ENCODE peak calls at places on chromosomes 4 and X, in five cellular contexts. One of them, this sample, is unnamed.

GRCh38 chr4:125317526-125317880 is 2.7 kb downstream of the FAT4 start:
- DNase-seq in body of pancreas: peak; percentile 13
- DNase-seq in H9: peak; percentile 72
- DNase-seq in mesenchymal stem cell: peak; percentile 63
- DNase-seq in heart right ventricle: peak; percentile 43
- DNase-seq in this sample: no peak

GRCh38 chrX:19814240-19814639 is 73.2 kb downstream of the SH3KBP1 start:
- DNase-seq in body of pancreas: peak; percentile 27
- DNase-seq in H9: peak; percentile 68
- DNase-seq in mesenchymal stem cell: no peak
- DNase-seq in heart right ventricle: no peak
- DNase-seq in this sample: peak; percentile 33

GRCh38 chr4:135418353-135418752 is 1216.8 kb upstream of the PABPC4L start:
- DNase-seq in body of pancreas: no peak
- DNase-seq in H9: peak; percentile 32
- DNase-seq in mesenchymal stem cell: peak; percentile 15
- DNase-seq in heart right ventricle: no peak
- DNase-seq in this sample: peak; percentile 30

GRCh38 chr4:95248713-95249401 is 299.9 kb downstream of the UNC5C start:
- DNase-seq in body of pancreas: no peak
- DNase-seq in H9: no peak
- DNase-seq in mesenchymal stem cell: no peak
- DNase-seq in heart right ventricle: no peak
- DNase-seq in this sample: no peak

GRCh38 chrX:72139538-72139937 is 7.8 kb upstream of the RTL5 start:
- DNase-seq in body of pancreas: no peak
- DNase-seq in H9: no peak
- DNase-seq in mesenchymal stem cell: no peak
- DNase-seq in heart right ventricle: no peak
- DNase-seq in this sample: no peak

GRCh38 chr4:123579961-123580360 is 183.4 kb downstream of the SPRY1 start:
- DNase-seq in body of pancreas: no peak
- DNase-seq in H9: no peak
- DNase-seq in mesenchymal stem cell: no peak
- DNase-seq in heart right ventricle: no peak
- DNase-seq in this sample: no peak

GRCh38 chr4:76199664-76200211 is 13.9 kb downstream of the SCARB2 start:
- DNase-seq in body of pancreas: peak; percentile 77
- DNase-seq in H9: peak; percentile 33
- DNase-seq in mesenchymal stem cell: peak; percentile 34
- DNase-seq in heart right ventricle: no peak
- DNase-seq in this sample: no peak

GRCh38 chrX:65723706-65724105 is 56.3 kb downstream of the MSN start:
- DNase-seq in body of pancreas: no peak
- DNase-seq in H9: no peak
- DNase-seq in mesenchymal stem cell: peak; percentile 61
- DNase-seq in heart right ventricle: no peak
- DNase-seq in this sample: no peak

GRCh38 chr4:108193891-108194672 is 25.4 kb upstream of the LEF1 start:
- DNase-seq in body of pancreas: no peak
- DNase-seq in H9: peak; percentile 41
- DNase-seq in mesenchymal stem cell: peak; percentile 20
- DNase-seq in heart right ventricle: no peak
- DNase-seq in this sample: no peak

DNA sequence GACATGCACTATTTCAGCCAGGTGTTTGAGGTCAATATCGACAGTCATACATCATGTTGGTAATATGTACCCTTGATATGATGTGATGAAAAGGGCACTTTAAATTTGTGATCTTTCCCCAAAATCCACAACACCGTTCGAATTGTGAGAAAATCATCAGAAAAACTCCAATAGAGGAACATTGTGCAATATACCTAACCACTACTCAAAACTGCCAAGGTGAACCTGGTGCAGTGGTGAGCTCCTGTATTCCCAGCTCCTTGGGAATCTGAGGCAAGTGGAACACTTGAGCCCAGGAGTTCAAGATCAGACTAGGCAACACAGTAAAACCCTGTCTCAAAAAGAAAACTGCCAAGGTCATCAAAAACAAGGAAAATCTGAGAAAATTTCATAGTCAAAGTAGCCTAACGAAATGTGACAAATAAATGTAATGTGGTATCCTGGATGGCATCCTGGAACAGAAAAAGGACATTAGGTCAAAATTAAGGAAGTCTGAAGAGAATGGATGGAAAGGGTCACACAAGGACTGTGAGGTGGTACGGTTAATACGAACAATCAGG is 55.6 kb upstream of the LSM6 start:
- DNase-seq in body of pancreas: no peak
- DNase-seq in H9: no peak
- DNase-seq in mesenchymal stem cell: no peak
- DNase-seq in heart right ventricle: no peak
- DNase-seq in this sample: no peak
- H3K27ac ChIP-seq in body of pancreas: no peak overlapping the region
- H3K27ac ChIP-seq in H9: no peak overlapping the region
- H3K27ac ChIP-seq in mesenchymal stem cell: no peak overlapping the region
- H3K27ac ChIP-seq in heart right ventricle: no peak overlapping the region
- H3K27ac ChIP-seq in this sample: no peak overlapping the region

DNA sequence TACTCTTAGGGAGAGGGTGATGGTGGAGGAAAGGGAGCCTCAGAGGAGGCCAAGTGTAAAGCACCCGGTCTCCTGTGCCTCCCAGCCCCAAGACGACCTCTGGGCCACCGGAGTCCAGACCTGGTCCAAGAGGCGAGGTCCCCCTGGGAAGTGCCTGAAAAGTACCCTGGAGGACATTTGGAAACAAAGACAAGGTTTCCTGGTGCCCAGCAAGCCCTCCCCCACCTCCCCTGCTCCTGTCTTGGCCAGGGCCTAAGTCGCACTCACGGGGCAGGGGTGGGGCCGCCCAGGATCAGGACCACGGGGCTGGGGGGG is 532 bp upstream of the SH3BP2 start:
- DNase-seq in body of pancreas: peak; percentile 5
- DNase-seq in H9: no peak
- DNase-seq in mesenchymal stem cell: no peak
- DNase-seq in heart right ventricle: no peak
- DNase-seq in this sample: no peak
- H3K4me1 ChIP-seq in body of pancreas: peaks cover 59% of the 10 kb centered on the region
- H3K4me1 ChIP-seq in H9: no peaks in the 10 kb centered on the region
- H3K4me1 ChIP-seq in mesenchymal stem cell: peaks cover 51% of the 10 kb centered on the region
- H3K4me1 ChIP-seq in heart right ventricle: peaks cover 79% of the 10 kb centered on the region
- H3K4me1 ChIP-seq in this sample: peaks cover 22% of the 10 kb centered on the region

GRCh38 chr4:187604984-187605383 is 390.6 kb upstream of the ZFP42 start:
- DNase-seq in body of pancreas: no peak
- DNase-seq in H9: peak; percentile 38
- DNase-seq in mesenchymal stem cell: no peak
- DNase-seq in heart right ventricle: no peak
- DNase-seq in this sample: no peak
- H3K27ac ChIP-seq in body of pancreas: no peak overlapping the region
- H3K27ac ChIP-seq in H9: no peak overlapping the region
- H3K27ac ChIP-seq in mesenchymal stem cell: no peak overlapping the region
- H3K27ac ChIP-seq in heart right ventricle: no peak overlapping the region
- H3K27ac ChIP-seq in this sample: no peak overlapping the region

GRCh38 chr4:156775803-156776202 is 195.8 kb downstream of the PDGFC start:
- DNase-seq in body of pancreas: no peak
- DNase-seq in H9: no peak
- DNase-seq in mesenchymal stem cell: no peak
- DNase-seq in heart right ventricle: no peak
- DNase-seq in this sample: no peak
- H3K4me1 ChIP-seq in body of pancreas: peaks cover 17% of the 10 kb centered on the region
- H3K4me1 ChIP-seq in H9: no peaks in the 10 kb centered on the region
- H3K4me1 ChIP-seq in mesenchymal stem cell: peaks cover 4% of the 10 kb centered on the region
- H3K4me1 ChIP-seq in heart right ventricle: peaks cover 22% of the 10 kb centered on the region
- H3K4me1 ChIP-seq in this sample: peaks cover 24% of the 10 kb centered on the region

DNA sequence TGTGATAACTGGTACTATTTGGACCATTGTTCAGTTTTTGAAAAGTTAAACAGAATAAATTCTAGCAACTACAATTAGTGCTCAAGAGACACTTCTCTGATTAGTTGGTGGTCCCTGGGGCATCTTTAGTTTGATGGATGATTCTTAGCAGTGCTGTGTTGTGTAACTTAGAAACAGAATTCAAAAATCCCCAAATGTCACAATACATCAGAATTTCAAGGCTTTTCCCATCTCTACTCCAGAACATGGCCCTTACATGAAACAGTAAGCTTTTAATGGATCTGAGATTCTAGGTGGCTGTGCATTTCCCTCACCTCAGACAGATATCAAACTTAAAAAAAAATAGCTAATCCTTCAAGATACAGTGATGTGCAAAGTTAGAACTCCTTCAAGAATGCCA is 104.4 kb upstream of the CXCL13 start:
- DNase-seq in body of pancreas: no peak
- DNase-seq in H9: no peak
- DNase-seq in mesenchymal stem cell: no peak
- DNase-seq in heart right ventricle: no peak
- DNase-seq in this sample: no peak
- H3K27ac ChIP-seq in body of pancreas: no peak overlapping the region
- H3K27ac ChIP-seq in H9: no peak overlapping the region
- H3K27ac ChIP-seq in mesenchymal stem cell: no peak overlapping the region
- H3K27ac ChIP-seq in heart right ventricle: no peak overlapping the region
- H3K27ac ChIP-seq in this sample: peak overlapping the region; percentile 37

GRCh38 chr4:2850966-2851782 is 7.5 kb downstream of the ADD1 start:
- DNase-seq in body of pancreas: no peak
- DNase-seq in H9: no peak
- DNase-seq in mesenchymal stem cell: no peak
- DNase-seq in heart right ventricle: no peak
- DNase-seq in this sample: no peak
- H3K4me1 ChIP-seq in body of pancreas: peaks cover 88% of the 10 kb centered on the region
- H3K4me1 ChIP-seq in H9: no peaks in the 10 kb centered on the region
- H3K4me1 ChIP-seq in mesenchymal stem cell: peaks cover 6% of the 10 kb centered on the region
- H3K4me1 ChIP-seq in heart right ventricle: peaks cover 95% of the 10 kb centered on the region
- H3K4me1 ChIP-seq in this sample: peaks cover 8% of the 10 kb centered on the region

GRCh38 chrX:133391116-133391515 is 24.2 kb downstream of the GPC4 start:
- DNase-seq in body of pancreas: no peak
- DNase-seq in H9: no peak
- DNase-seq in mesenchymal stem cell: no peak
- DNase-seq in heart right ventricle: no peak
- DNase-seq in this sample: no peak
- H3K27ac ChIP-seq in body of pancreas: peak overlapping the region; percentile 69
- H3K27ac ChIP-seq in H9: no peak overlapping the region
- H3K27ac ChIP-seq in mesenchymal stem cell: no peak overlapping the region
- H3K27ac ChIP-seq in heart right ventricle: no peak overlapping the region
- H3K27ac ChIP-seq in this sample: no peak overlapping the region